ENCODE peak calls at places on chromosomes 5 and 9, in eight cellular contexts. V is HepG2, L is GM12892, X is heart left ventricle, I is HCT116, E is ovary, W is suprapubic skin, P is tibial nerve. B is an unnamed sample.

GRCh38 chr9:137665697-137666504 is 47.1 kb downstream of the EHMT1 start:
- DNase-seq in V (no peak), L (no peak), X (no peak), I (no peak), E (peak), W (no peak), P (no peak), B (no peak)

GRCh38 chr5:1930501-1930879 is 47.8 kb upstream of the IRX4 start:
- DNase-seq in V (no peak), L (no peak), X (no peak), I (no peak), E (no peak), W (no peak), P (no peak), B (no peak)

GRCh38 chr9:31908158-31908890 is 476.1 kb upstream of the ACO1 start:
- DNase-seq in V (no peak), L (no peak), X (no peak), I (peak), E (no peak), W (no peak), P (no peak), B (no peak)

GRCh38 chr5:151470440-151470839 is 23.0 kb downstream of the SLC36A1 start:
- DNase-seq in V (no peak), L (no peak), X (no peak), I (no peak), E (no peak), W (no peak), P (no peak), B (peak)

GRCh38 chr5:109224276-109224675 is 185.5 kb downstream of the PJA2 start:
- DNase-seq in V (no peak), L (no peak), X (no peak), I (no peak), E (no peak), W (no peak), P (no peak), B (no peak)

GRCh38 chr9:81787747-81788632 is 98.6 kb upstream of the TLE1 start:
- DNase-seq in V (peak), L (no peak), X (peak), I (no peak), E (no peak), W (no peak), P (peak), B (peak)

GRCh38 chr9:93644397-93645088 is 68.2 kb downstream of the PHF2 start:
- DNase-seq in V (no peak), L (no peak), X (no peak), I (no peak), E (no peak), W (peak), P (no peak), B (peak)

GRCh38 chr9:77944556-77945261 is 86.9 kb downstream of the GNAQ start:
- DNase-seq in V (no peak), L (no peak), X (peak), I (no peak), E (no peak), W (no peak), P (no peak), B (no peak)

GRCh38 chr9:2319421-2319820 is 302.2 kb upstream of the VLDLR start:
- DNase-seq in V (no peak), L (no peak), X (no peak), I (no peak), E (no peak), W (no peak), P (no peak), B (no peak)

GRCh38 chr9:19294219-19294618 is 63.7 kb downstream of the DENND4C start:
- DNase-seq in V (no peak), L (no peak), X (no peak), I (no peak), E (no peak), W (no peak), P (no peak), B (no peak)

GRCh38 chr5:86129009-86129408 is 488.7 kb upstream of the COX7C start:
- DNase-seq in V (no peak), L (no peak), X (no peak), I (no peak), E (no peak), W (no peak), P (no peak), B (no peak)

GRCh38 chr9:18543406-18543965 is 69.5 kb downstream of the ADAMTSL1 start:
- DNase-seq in V (no peak), L (no peak), X (no peak), I (no peak), E (no peak), W (no peak), P (no peak), B (peak)

GRCh38 chr5:83507431-83507830 is 35.9 kb downstream of the VCAN start:
- DNase-seq in V (no peak), L (no peak), X (no peak), I (no peak), E (no peak), W (no peak), P (no peak), B (no peak)

GRCh38 chr9:114155263-114155966 is at the start of gene COL27A1:
- DNase-seq in V (peak), L (peak), X (peak), I (peak), E (peak), W (peak), P (peak), B (peak)

GRCh38 chr9:114156311-114156657 is 947 bp downstream of the COL27A1 start:
- DNase-seq in V (no peak), L (no peak), X (no peak), I (no peak), E (no peak), W (no peak), P (no peak), B (peak)

GRCh38 chr9:114155967-114156294 is 594 bp downstream of the COL27A1 start:
- DNase-seq in V (no peak), L (no peak), X (no peak), I (no peak), E (peak), W (no peak), P (no peak), B (no peak)

GRCh38 chr9:114157516-114158176 is 2.3 kb downstream of the COL27A1 start:
- DNase-seq in V (no peak), L (no peak), X (no peak), I (no peak), E (no peak), W (no peak), P (no peak), B (no peak)

GRCh38 chr9:114156658-114157421 is 1.5 kb downstream of the COL27A1 start:
- DNase-seq in V (no peak), L (no peak), X (peak), I (no peak), E (peak), W (no peak), P (peak), B (peak)
- TF ChIP-seq POLR2A in V (no peak), L (no peak), X (no peak), I (no peak), E (no peak), W (no peak), P (no peak), B (no peak)

GRCh38 chr5:57776035-57776434 is 293.4 kb upstream of the ACTBL2 start:
- DNase-seq in V (no peak), L (no peak), X (no peak), I (no peak), E (no peak), W (no peak), P (no peak), B (no peak)
- TF ChIP-seq POLR2A in V (no peak), L (no peak), X (no peak), I (no peak), E (no peak), W (no peak), P (no peak), B (no peak)

GRCh38 chr5:171401167-171401947 is 13.7 kb downstream of the NPM1 start:
- DNase-seq in V (no peak), L (no peak), X (no peak), I (no peak), E (no peak), W (no peak), P (no peak), B (no peak)
- TF ChIP-seq POLR2A in V (no peak), L (no peak), X (no peak), I (no peak), E (no peak), W (no peak), P (no peak), B (no peak)

DNA sequence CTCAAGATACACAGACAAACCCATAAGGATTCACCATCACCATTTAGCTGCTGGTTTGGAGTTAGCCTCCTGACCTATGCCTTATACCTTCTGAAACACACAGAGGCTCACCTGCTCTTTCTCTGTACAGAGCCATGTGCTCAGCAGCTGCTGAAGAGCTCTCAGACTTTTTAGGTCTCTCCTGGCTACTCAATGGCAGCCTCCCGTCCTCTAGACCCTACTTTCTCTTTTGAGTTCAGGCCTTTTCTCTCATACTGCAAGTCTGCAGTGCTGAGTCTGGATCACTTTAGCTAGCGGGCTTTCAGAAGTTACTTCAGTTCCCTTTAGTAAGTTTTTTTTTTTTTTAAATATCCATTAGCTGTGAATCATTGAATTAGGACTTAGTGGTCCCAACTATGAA is 25.7 kb downstream of the LVRN start:
- DNase-seq in V (no peak), L (no peak), X (no peak), I (no peak), E (no peak), W (no peak), P (no peak), B (no peak)
- TF ChIP-seq POLR2A in V (no peak), L (no peak), X (no peak), I (no peak), E (no peak), W (no peak), P (no peak), B (no peak)